ENCODE peak calls at places on chromosomes 3 and 15, in four cellular contexts. One of them, this sample, is unnamed.

GRCh38 chr3:181210275-181210674 is 220.7 kb upstream of the DNAJC19 start:
- DNase-seq in GM12891: no peak
- DNase-seq in K562: no peak
- DNase-seq in GM12878: no peak
- DNase-seq in this sample: no peak

GRCh38 chr3:97825101-97825500 is 3.3 kb downstream of the CRYBG3 start:
- DNase-seq in GM12891: no peak
- DNase-seq in K562: no peak
- DNase-seq in GM12878: no peak
- DNase-seq in this sample: no peak

GRCh38 chr3:126915015-126915414 is 67.9 kb upstream of the PLXNA1 start:
- DNase-seq in GM12891: no peak
- DNase-seq in K562: no peak
- DNase-seq in GM12878: no peak
- DNase-seq in this sample: no peak

GRCh38 chr3:12978682-12979081 is 94.5 kb downstream of the IQSEC1 start:
- DNase-seq in GM12891: no peak
- DNase-seq in K562: no peak
- DNase-seq in GM12878: no peak
- DNase-seq in this sample: no peak

GRCh38 chr15:37907136-37907535 is 27.3 kb upstream of the TMCO5A start:
- DNase-seq in GM12891: no peak
- DNase-seq in K562: no peak
- DNase-seq in GM12878: no peak
- DNase-seq in this sample: no peak

GRCh38 chr15:70432924-70433500 is 330.3 kb downstream of the UACA start:
- DNase-seq in GM12891: no peak
- DNase-seq in K562: peak; percentile 42
- DNase-seq in GM12878: no peak
- DNase-seq in this sample: no peak

GRCh38 chr3:16388850-16389411 is 123.9 kb downstream of the OXNAD1 start:
- DNase-seq in GM12891: no peak
- DNase-seq in K562: no peak
- DNase-seq in GM12878: no peak
- DNase-seq in this sample: no peak

GRCh38 chr15:82810863-82811421 is 1.5 kb downstream of the WHAMM start:
- DNase-seq in GM12891: no peak
- DNase-seq in K562: no peak
- DNase-seq in GM12878: peak; percentile 45
- DNase-seq in this sample: no peak

GRCh38 chr3:40961104-40961857 is 238.0 kb upstream of the CTNNB1 start:
- DNase-seq in GM12891: no peak
- DNase-seq in K562: peak; percentile 1
- DNase-seq in GM12878: no peak
- DNase-seq in this sample: no peak

GRCh38 chr3:51974963-51975856 is at the start of gene ABHD14A:
- DNase-seq in GM12891: peak; percentile 93
- DNase-seq in K562: peak; percentile 75
- DNase-seq in GM12878: no peak
- DNase-seq in this sample: peak; percentile 59

GRCh38 chr3:18071833-18072232 is 329.4 kb upstream of the TBC1D5 start:
- DNase-seq in GM12891: no peak
- DNase-seq in K562: no peak
- DNase-seq in GM12878: no peak
- DNase-seq in this sample: no peak

GRCh38 chr15:68204776-68205557 is at the start of gene CALML4:
- DNase-seq in GM12891: no peak
- DNase-seq in K562: no peak
- DNase-seq in GM12878: no peak
- DNase-seq in this sample: peak; percentile 53

GRCh38 chr3:172656602-172657001 is 54.3 kb downstream of the NCEH1 start:
- DNase-seq in GM12891: no peak
- DNase-seq in K562: no peak
- DNase-seq in GM12878: no peak
- DNase-seq in this sample: no peak

GRCh38 chr3:159174715-159175390 is 373.0 kb downstream of the MFSD1 start:
- DNase-seq in GM12891: no peak
- DNase-seq in K562: no peak
- DNase-seq in GM12878: no peak
- DNase-seq in this sample: no peak

GRCh38 chr15:72319985-72320671 is at the start of gene CELF6:
- DNase-seq in GM12891: peak; percentile 87
- DNase-seq in K562: peak; percentile 94
- DNase-seq in GM12878: peak; percentile 8
- DNase-seq in this sample: peak; percentile 63

GRCh38 chr15:40346579-40347558 is 4.0 kb upstream of the PHGR1 start:
- DNase-seq in GM12891: no peak
- DNase-seq in K562: no peak
- DNase-seq in GM12878: no peak
- DNase-seq in this sample: no peak

GRCh38 chr15:40348471-40348864 is 2.4 kb upstream of the PHGR1 start:
- DNase-seq in GM12891: no peak
- DNase-seq in K562: no peak
- DNase-seq in GM12878: no peak
- DNase-seq in this sample: no peak

GRCh38 chr15:40347559-40348470 is 3.0 kb upstream of the PHGR1 start:
- DNase-seq in GM12891: no peak
- DNase-seq in K562: no peak
- DNase-seq in GM12878: no peak
- DNase-seq in this sample: no peak

GRCh38 chr15:40345867-40346578 is 4.8 kb upstream of the PHGR1 start:
- DNase-seq in GM12891: no peak
- DNase-seq in K562: no peak
- DNase-seq in GM12878: no peak
- DNase-seq in this sample: no peak

GRCh38 chr15:40349163-40349562 is 1.7 kb upstream of the PHGR1 start:
- DNase-seq in GM12891: no peak
- DNase-seq in K562: no peak
- DNase-seq in GM12878: no peak
- DNase-seq in this sample: no peak
- TF ChIP-seq SPI1 in GM12891: no peak
- TF ChIP-seq SPI1 in K562: no peak
- TF ChIP-seq SPI1 in GM12878: no peak
- TF ChIP-seq SPI1 in this sample: no peak

GRCh38 chr3:37588761-37589160 is 272.9 kb upstream of the CTDSPL start:
- DNase-seq in GM12891: no peak
- DNase-seq in K562: no peak
- DNase-seq in GM12878: no peak
- DNase-seq in this sample: no peak

GRCh38 chr3:37593796-37594195 is 267.9 kb upstream of the CTDSPL start:
- DNase-seq in GM12891: no peak
- DNase-seq in K562: no peak
- DNase-seq in GM12878: no peak
- DNase-seq in this sample: no peak

GRCh38 chr3:37590328-37591079 is 271.2 kb upstream of the CTDSPL start:
- DNase-seq in GM12891: no peak
- DNase-seq in K562: no peak
- DNase-seq in GM12878: no peak
- DNase-seq in this sample: no peak

GRCh38 chr3:37592328-37592727 is 269.4 kb upstream of the CTDSPL start:
- DNase-seq in GM12891: no peak
- DNase-seq in K562: peak; percentile 48
- DNase-seq in GM12878: no peak
- DNase-seq in this sample: no peak

GRCh38 chr3:37591130-37591865 is 270.4 kb upstream of the CTDSPL start:
- DNase-seq in GM12891: no peak
- DNase-seq in K562: no peak
- DNase-seq in GM12878: no peak
- DNase-seq in this sample: no peak
- TF ChIP-seq POLR2AphosphoS5 in GM12891: no peak
- TF ChIP-seq POLR2AphosphoS5 in K562: no peak
- TF ChIP-seq POLR2AphosphoS5 in GM12878: no peak
- TF ChIP-seq POLR2AphosphoS5 in this sample: no peak

GRCh38 chr3:72488736-72489030 is 359.6 kb downstream of the SHQ1 start:
- DNase-seq in GM12891: no peak
- DNase-seq in K562: no peak
- DNase-seq in GM12878: no peak
- DNase-seq in this sample: no peak
- TF ChIP-seq SPI1 in GM12891: no peak
- TF ChIP-seq SPI1 in K562: no peak
- TF ChIP-seq SPI1 in GM12878: no peak
- TF ChIP-seq SPI1 in this sample: no peak

DNA sequence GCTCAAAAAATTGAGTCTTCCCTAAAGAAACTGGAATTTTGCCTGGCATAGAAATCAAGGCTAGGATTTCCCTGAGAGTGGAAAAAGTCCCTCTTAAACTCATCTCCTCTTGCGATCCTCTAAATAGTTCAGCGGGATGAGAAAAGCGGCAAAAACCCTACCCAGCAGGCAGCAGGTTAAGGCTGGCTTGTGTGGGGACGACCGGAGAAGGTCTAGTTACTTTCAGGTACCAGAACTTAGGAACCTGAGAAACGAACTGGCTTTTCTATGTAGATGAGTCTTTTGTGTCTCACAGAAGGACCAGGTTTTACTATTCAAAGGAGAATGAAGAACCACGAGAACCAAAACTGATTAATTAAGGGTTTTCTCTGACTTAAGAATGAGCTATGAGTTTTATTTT is 523.7 kb upstream of the TGFBR2 start:
- DNase-seq in GM12891: no peak
- DNase-seq in K562: no peak
- DNase-seq in GM12878: no peak
- DNase-seq in this sample: no peak
- TF ChIP-seq POLR2AphosphoS5 in GM12891: no peak
- TF ChIP-seq POLR2AphosphoS5 in K562: no peak
- TF ChIP-seq POLR2AphosphoS5 in GM12878: no peak
- TF ChIP-seq POLR2AphosphoS5 in this sample: no peak

GRCh38 chr3:186219211-186219638 is 110.3 kb upstream of the ETV5 start:
- DNase-seq in GM12891: no peak
- DNase-seq in K562: no peak
- DNase-seq in GM12878: no peak
- DNase-seq in this sample: no peak
- TF ChIP-seq SPI1 in GM12891: no peak
- TF ChIP-seq SPI1 in K562: no peak
- TF ChIP-seq SPI1 in GM12878: no peak
- TF ChIP-seq SPI1 in this sample: no peak

DNA sequence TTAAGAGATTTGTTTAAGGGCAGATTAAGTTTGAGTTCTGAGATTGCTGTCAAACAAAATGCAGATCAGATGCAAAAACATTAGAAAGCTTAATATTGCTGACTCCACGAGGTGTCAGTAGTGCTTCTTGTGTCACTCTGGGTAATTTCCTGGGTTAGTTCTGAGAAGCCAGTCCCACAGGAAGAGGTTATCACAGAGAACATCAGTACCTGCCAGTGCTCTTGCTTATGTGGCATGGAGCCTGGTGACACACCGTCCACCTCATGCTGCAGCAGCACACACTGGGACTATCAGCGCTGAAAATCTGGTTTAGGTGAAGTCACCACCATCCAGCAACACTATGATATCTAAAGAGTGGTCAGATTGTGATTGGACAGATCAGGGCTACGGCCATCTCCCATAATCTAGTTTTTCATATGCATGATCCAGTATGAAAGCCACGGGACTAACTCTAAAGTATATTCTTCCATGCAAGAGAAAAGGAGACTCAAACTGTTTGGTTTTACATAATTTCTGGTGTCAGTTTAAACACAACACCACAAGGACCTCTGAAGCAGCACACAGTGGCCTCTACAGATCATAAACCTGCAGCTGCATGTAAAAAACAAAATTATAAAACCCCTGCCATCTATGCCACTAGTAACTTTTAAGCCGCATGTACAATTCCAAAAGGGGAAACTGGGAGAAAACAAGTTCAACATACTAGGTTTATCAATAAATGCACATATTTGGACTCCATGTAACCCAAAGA is 36.1 kb upstream of the MYO5C start:
- DNase-seq in GM12891: peak; percentile 21
- DNase-seq in K562: no peak
- DNase-seq in GM12878: peak; percentile 87
- DNase-seq in this sample: no peak
- TF ChIP-seq POLR2AphosphoS5 in GM12891: no peak
- TF ChIP-seq POLR2AphosphoS5 in K562: no peak
- TF ChIP-seq POLR2AphosphoS5 in GM12878: no peak
- TF ChIP-seq POLR2AphosphoS5 in this sample: no peak

GRCh38 chr15:33067456-33067855 is 127.1 kb downstream of the FMN1 start:
- DNase-seq in GM12891: no peak
- DNase-seq in K562: no peak
- DNase-seq in GM12878: no peak
- DNase-seq in this sample: no peak

GRCh38 chr15:33066584-33066983 is 127.9 kb downstream of the FMN1 start:
- DNase-seq in GM12891: no peak
- DNase-seq in K562: no peak
- DNase-seq in GM12878: no peak
- DNase-seq in this sample: no peak

GRCh38 chr15:33068531-33068990 is 126.0 kb downstream of the FMN1 start:
- DNase-seq in GM12891: no peak
- DNase-seq in K562: no peak
- DNase-seq in GM12878: no peak
- DNase-seq in this sample: no peak

GRCh38 chr15:33069161-33069560 is 125.4 kb downstream of the FMN1 start:
- DNase-seq in GM12891: no peak
- DNase-seq in K562: no peak
- DNase-seq in GM12878: no peak
- DNase-seq in this sample: no peak

GRCh38 chr15:33068007-33068441 is 126.5 kb downstream of the FMN1 start:
- DNase-seq in GM12891: no peak
- DNase-seq in K562: no peak
- DNase-seq in GM12878: no peak
- DNase-seq in this sample: peak; percentile 40
- TF ChIP-seq SPI1 in GM12891: no peak
- TF ChIP-seq SPI1 in K562: no peak
- TF ChIP-seq SPI1 in GM12878: no peak
- TF ChIP-seq SPI1 in this sample: no peak

GRCh38 chr3:49901351-49902339 is 2.0 kb downstream of the MST1R start:
- DNase-seq in GM12891: no peak
- DNase-seq in K562: no peak
- DNase-seq in GM12878: no peak
- DNase-seq in this sample: no peak

GRCh38 chr3:49902511-49903345 is 945 bp downstream of the MST1R start:
- DNase-seq in GM12891: no peak
- DNase-seq in K562: no peak
- DNase-seq in GM12878: no peak
- DNase-seq in this sample: no peak

GRCh38 chr3:49903451-49904424 is at the start of gene MST1R:
- DNase-seq in GM12891: peak; percentile 95
- DNase-seq in K562: peak; percentile 90
- DNase-seq in GM12878: peak; percentile 28
- DNase-seq in this sample: no peak

GRCh38 chr3:49899815-49900214 is 3.9 kb downstream of the MST1R start:
- DNase-seq in GM12891: no peak
- DNase-seq in K562: peak; percentile 27
- DNase-seq in GM12878: no peak
- DNase-seq in this sample: no peak

GRCh38 chr3:49900491-49901153 is 3.1 kb downstream of the MST1R start:
- DNase-seq in GM12891: no peak
- DNase-seq in K562: no peak
- DNase-seq in GM12878: no peak
- DNase-seq in this sample: no peak
- TF ChIP-seq POLR2AphosphoS5 in GM12891: no peak
- TF ChIP-seq POLR2AphosphoS5 in K562: no peak
- TF ChIP-seq POLR2AphosphoS5 in GM12878: no peak
- TF ChIP-seq POLR2AphosphoS5 in this sample: no peak

DNA sequence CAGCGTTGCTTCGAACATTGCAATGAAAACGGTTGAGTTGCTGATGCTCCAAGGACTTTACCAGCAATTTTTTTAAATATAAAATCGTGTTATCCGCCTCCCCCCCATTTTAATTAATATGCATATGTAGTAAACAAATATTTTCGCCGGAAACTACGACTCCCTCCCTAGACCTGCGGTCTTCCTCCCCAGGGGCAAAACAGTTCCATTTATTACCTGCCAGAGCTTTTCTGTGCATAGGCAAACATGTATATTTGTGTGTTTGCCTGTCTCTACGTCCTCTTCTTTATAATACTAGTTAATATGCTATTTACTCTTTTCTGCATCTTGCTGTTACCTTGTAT is 593 bp upstream of the RSL24D1 start:
- DNase-seq in GM12891: no peak
- DNase-seq in K562: peak; percentile 12
- DNase-seq in GM12878: no peak
- DNase-seq in this sample: no peak
- TF ChIP-seq SPI1 in GM12891: no peak
- TF ChIP-seq SPI1 in K562: no peak
- TF ChIP-seq SPI1 in GM12878: no peak
- TF ChIP-seq SPI1 in this sample: no peak